ENCODE peak calls at places on chromosomes 16 and 17, in seven cellular contexts. R is transverse colon; Z is ovary; J is psoas muscle; E is CD4-positive, alpha-beta memory T cell; O is hepatocyte; X is uterus. I is an unnamed sample.

GRCh38 chr17:61634942-61635538 is 44.0 kb upstream of the NACA2 start:
- DNase-seq in R (no peak), E (no peak), Z (no peak), X (no peak), J (no peak), O (no peak), I (no peak)

GRCh38 chr16:55508941-55509920 is at the start of gene LPCAT2:
- DNase-seq in J (peak; percentile 85), X (peak; percentile 88), Z (peak; percentile 92), R (peak; percentile 86), E (no peak), O (peak; percentile 94), I (peak; percentile 96)

GRCh38 chr16:84751241-84751640 is 51.4 kb downstream of the USP10 start:
- DNase-seq in E (no peak), X (no peak), O (no peak), Z (no peak), J (no peak), R (peak; percentile 37), I (no peak)

GRCh38 chr17:3692346-3692745 is 3.6 kb downstream of the P2RX5 start:
- DNase-seq in O (no peak), Z (no peak), R (no peak), X (no peak), J (no peak), E (no peak), I (peak; percentile 70)

GRCh38 chr17:78890111-78890897 is 12.7 kb downstream of the CEP295NL start:
- DNase-seq in J (peak; percentile 54), X (no peak), O (no peak), Z (no peak), R (peak; percentile 75), E (peak; percentile 60), I (no peak)

GRCh38 chr17:28177351-28177750 is 134.9 kb downstream of the NLK start:
- DNase-seq in Z (no peak), X (no peak), O (no peak), R (no peak), E (no peak), J (no peak), I (no peak)

GRCh38 chr16:68629315-68629900 is 15.7 kb upstream of the CDH3 start:
- DNase-seq in R (no peak), X (no peak), E (no peak), J (no peak), O (no peak), Z (no peak), I (peak; percentile 81)

GRCh38 chr17:32879143-32879542 is 2.2 kb upstream of the MYO1D start:
- DNase-seq in X (no peak), Z (no peak), E (no peak), R (no peak), J (no peak), O (no peak), I (no peak)

GRCh38 chr16:79509221-79509631 is 91.3 kb downstream of the MAF start:
- DNase-seq in J (peak; percentile 22), O (no peak), R (peak; percentile 25), E (no peak), Z (no peak), X (no peak), I (peak; percentile 37)

GRCh38 chr17:28849281-28849680 is 5.5 kb upstream of the ERAL1 start:
- DNase-seq in O (no peak), E (no peak), J (no peak), R (no peak), X (no peak), Z (no peak), I (peak; percentile 69)

GRCh38 chr17:71361691-71362450 is 758.9 kb upstream of the SOX9 start:
- DNase-seq in Z (no peak), R (no peak), J (no peak), O (no peak), X (no peak), E (no peak), I (no peak)

GRCh38 chr16:89495121-89495520 is 4.8 kb upstream of the ANKRD11 start:
- DNase-seq in J (no peak), O (no peak), X (no peak), Z (no peak), R (no peak), E (no peak), I (peak; percentile 27)

GRCh38 chr17:12256380-12256995 is 235.8 kb downstream of the MAP2K4 start:
- DNase-seq in J (no peak), O (peak; percentile 70), X (peak; percentile 45), Z (peak; percentile 48), E (no peak), R (peak; percentile 18), I (peak; percentile 41)

GRCh38 chr16:20799599-20799998 is 6.7 kb downstream of the ERI2 start:
- DNase-seq in X (no peak), E (peak; percentile 5), Z (no peak), O (peak; percentile 39), J (no peak), R (no peak), I (no peak)

GRCh38 chr17:69712801-69713311 is 298.4 kb downstream of the MAP2K6 start:
- DNase-seq in R (no peak), X (no peak), J (no peak), E (no peak), O (no peak), Z (no peak), I (no peak)

GRCh38 chr16:57938936-57939871 is 31.7 kb downstream of the CNGB1 start:
- DNase-seq in E (no peak), X (peak; percentile 20), R (peak; percentile 66), Z (peak; percentile 26), O (peak; percentile 55), J (peak; percentile 60), I (peak; percentile 64)

GRCh38 chr17:72984925-72985322 is 107.6 kb downstream of the SLC39A11 start:
- DNase-seq in J (no peak), R (no peak), Z (no peak), O (no peak), X (no peak), E (no peak), I (no peak)

GRCh38 chr17:731943-732787 is at the start of gene TLCD3A:
- DNase-seq in O (peak; percentile 88), R (peak; percentile 78), X (peak; percentile 77), J (peak; percentile 80), E (peak; percentile 42), Z (peak; percentile 82), I (peak; percentile 94)

GRCh38 chr17:40452074-40452787 is 9.0 kb downstream of the IGFBP4 start:
- DNase-seq in X (peak; percentile 75), Z (peak; percentile 65), O (peak; percentile 61), J (no peak), E (no peak), R (no peak), I (no peak)

GRCh38 chr16:89910717-89911354 is 7.8 kb upstream of the MC1R start:
- DNase-seq in X (no peak), E (no peak), J (no peak), O (no peak), R (no peak), Z (no peak), I (peak; percentile 36)

GRCh38 chr16:82639666-82640336 is 13.0 kb downstream of the CDH13 start:
- DNase-seq in R (peak; percentile 65), X (peak; percentile 32), E (no peak), Z (peak; percentile 16), O (peak; percentile 76), J (peak; percentile 56), I (peak; percentile 77)
- H3K4me3 ChIP-seq in R (no peak overlapping the region), X (no peak overlapping the region), E (no peak overlapping the region), Z (no peak overlapping the region), O (no peak overlapping the region), J (no peak overlapping the region), I (no peak overlapping the region)

GRCh38 chr17:82245144-82246039 is 16.6 kb downstream of the SLC16A3 start:
- DNase-seq in R (no peak), E (no peak), J (peak; percentile 29), O (no peak), Z (peak; percentile 37), X (no peak), I (peak; percentile 50)

GRCh38 chr17:82244413-82245140 is 15.7 kb downstream of the SLC16A3 start:
- DNase-seq in R (peak; percentile 34), X (peak; percentile 69), J (peak; percentile 40), O (no peak), Z (no peak), E (no peak), I (peak; percentile 79)

GRCh38 chr17:82242977-82243647 is 14.3 kb downstream of the SLC16A3 start:
- DNase-seq in J (peak; percentile 92), R (peak; percentile 65), O (peak; percentile 74), Z (peak; percentile 94), X (peak; percentile 92), E (no peak), I (no peak)

GRCh38 chr17:82242698-82242976 is 13.8 kb downstream of the SLC16A3 start:
- DNase-seq in X (no peak), Z (no peak), O (no peak), R (no peak), J (peak; percentile 44), E (no peak), I (no peak)

GRCh38 chr17:82243648-82244412 is 15.0 kb downstream of the SLC16A3 start:
- DNase-seq in X (no peak), E (no peak), O (no peak), R (no peak), Z (no peak), J (no peak), I (no peak)
- H3K36me3 ChIP-seq in X (no peaks in the 10 kb centered on the region), E (peaks cover 67% of the 10 kb centered on the region), O (no peaks in the 10 kb centered on the region), R (peaks cover 25% of the 10 kb centered on the region), Z (no peaks in the 10 kb centered on the region), J (peaks cover 5% of the 10 kb centered on the region), I (peaks cover 43% of the 10 kb centered on the region)

GRCh38 chr17:42183741-42184711 is 1.2 kb downstream of the HCRT start:
- DNase-seq in Z (peak; percentile 81), E (peak; percentile 75), O (peak; percentile 91), X (peak; percentile 74), R (peak; percentile 83), J (peak; percentile 80), I (peak; percentile 99)
- H3K27me3 ChIP-seq in Z (no peaks in the 10 kb centered on the region), E (no peaks in the 10 kb centered on the region), O (peaks cover 52% of the 10 kb centered on the region), X (peaks cover 20% of the 10 kb centered on the region), R (peaks cover 31% of the 10 kb centered on the region), J (peaks cover 32% of the 10 kb centered on the region), I (peaks cover 46% of the 10 kb centered on the region)

GRCh38 chr17:39222866-39223834 is 2.6 kb downstream of the STAC2 start:
- DNase-seq in R (no peak), O (no peak), Z (no peak), J (no peak), E (no peak), X (no peak), I (peak; percentile 65)

GRCh38 chr17:39225308-39225973 is at the start of gene STAC2:
- DNase-seq in R (no peak), O (no peak), J (no peak), E (no peak), Z (no peak), X (no peak), I (peak; percentile 81)

GRCh38 chr17:39225974-39226683 is 384 bp upstream of the STAC2 start:
- DNase-seq in E (no peak), J (peak; percentile 82), R (peak; percentile 46), O (peak; percentile 76), X (peak; percentile 94), Z (peak; percentile 86), I (peak; percentile 100)

GRCh38 chr17:39223907-39224777 is 1.6 kb downstream of the STAC2 start:
- DNase-seq in X (no peak), Z (no peak), J (no peak), R (no peak), E (no peak), O (no peak), I (peak; percentile 79)

DNA sequence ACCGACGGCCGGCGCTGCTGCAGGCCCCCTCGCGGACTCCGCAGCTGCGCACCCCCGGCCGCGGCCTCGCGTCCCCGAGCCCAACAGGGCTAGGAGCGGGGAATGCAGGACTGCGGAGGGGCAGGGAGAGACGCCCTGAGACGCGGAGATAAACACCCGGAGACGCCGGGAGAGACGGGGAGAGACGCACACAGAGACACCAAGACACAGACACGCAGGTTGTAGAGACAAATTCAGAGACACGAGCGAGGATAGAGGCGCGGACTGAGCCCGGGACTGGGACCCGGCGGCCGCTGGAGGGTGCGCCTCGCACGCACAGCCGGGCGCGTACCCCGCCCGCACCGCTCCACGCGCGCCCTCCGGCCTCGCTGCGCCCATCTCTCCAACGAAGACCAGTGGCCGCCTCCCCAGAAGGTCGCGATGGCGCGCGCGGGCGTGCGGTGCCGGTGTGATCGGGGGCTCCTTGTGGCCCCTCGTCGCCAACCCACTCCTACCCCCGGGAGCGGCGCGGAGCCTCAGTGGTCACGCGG is 902 bp downstream of the STAC2 start:
- DNase-seq in E (no peak), J (no peak), R (no peak), Z (no peak), X (no peak), O (no peak), I (peak; percentile 84)
- H3K4me3 ChIP-seq in E (no peak overlapping the region), J (peak overlapping the region; percentile 62), R (no peak overlapping the region), Z (peak overlapping the region; percentile 42), X (peak overlapping the region; percentile 23), O (no peak overlapping the region), I (peak overlapping the region; percentile 54)